ENCODE peak calls at places on chromosomes 4 and X, in five cellular contexts. G is NCI-H226, Q is Kasumi-1, I is NB4, M is BJ. E is an unnamed sample.

GRCh38 chr4:2923141-2923551 is 40.1 kb downstream of the NOP14 start:
- DNase-seq in G (peak; percentile 68), Q (no peak), I (no peak), M (no peak), E (no peak)

GRCh38 chr4:19850909-19851308 is 400.8 kb upstream of the SLIT2 start:
- DNase-seq in G (peak; percentile 49), Q (no peak), I (no peak), M (peak; percentile 16), E (no peak)

GRCh38 chr4:77092832-77093800 is 17.3 kb upstream of the CCNI start:
- DNase-seq in G (peak; percentile 72), Q (peak; percentile 90), I (peak; percentile 90), M (no peak), E (peak; percentile 61)

GRCh38 chr4:42638993-42639392 is 17.9 kb downstream of the ATP8A1 start:
- DNase-seq in G (no peak), Q (peak; percentile 38), I (peak; percentile 16), M (no peak), E (no peak)

GRCh38 chr4:124883642-124884041 is 171.1 kb upstream of the ANKRD50 start:
- DNase-seq in G (peak; percentile 46), Q (no peak), I (no peak), M (no peak), E (no peak)

GRCh38 chr4:106869551-106869950 is 166.6 kb downstream of the DKK2 start:
- DNase-seq in G (peak; percentile 43), Q (no peak), I (no peak), M (no peak), E (no peak)

GRCh38 chr4:6907658-6908191 is 1.9 kb upstream of the TBC1D14 start:
- DNase-seq in G (no peak), Q (no peak), I (no peak), M (no peak), E (no peak)

GRCh38 chr4:79831119-79831528 is 241.9 kb downstream of the ANTXR2 start:
- DNase-seq in G (no peak), Q (no peak), I (no peak), M (no peak), E (no peak)

GRCh38 chr4:137749466-137749865 is 217.2 kb upstream of the PCDH18 start:
- DNase-seq in G (peak; percentile 35), Q (no peak), I (no peak), M (no peak), E (no peak)

GRCh38 chrX:47749185-47749967 is 87.3 kb upstream of the ZNF81 start:
- DNase-seq in G (no peak), Q (no peak), I (no peak), M (no peak), E (no peak)

GRCh38 chr4:182454440-182455013 is 211.3 kb downstream of the TENM3 start:
- DNase-seq in G (no peak), Q (no peak), I (no peak), M (no peak), E (no peak)

GRCh38 chr4:155208258-155209054 is at the start of gene NPY2R:
- DNase-seq in G (no peak), Q (no peak), I (no peak), M (no peak), E (no peak)